ENCODE peak calls at places on chromosomes 4 and X, in six cellular contexts. Q is SJCRH30; W is AG04450; I is left ventricle myocardium inferior; J is IMR-90; E is naive thymus-derived CD4-positive, alpha-beta T cell. D is an unnamed sample.

GRCh38 chr4:189092596-189092995 is 848.1 kb upstream of the FRG1 start:
- DNase-seq in E (no peak), I (no peak), J (peak; percentile 42), Q (no peak), W (no peak), D (no peak)

GRCh38 chr4:55440786-55441185 is 45.0 kb downstream of the TMEM165 start:
- DNase-seq in E (no peak), Q (no peak), I (no peak), J (no peak), W (no peak), D (no peak)

GRCh38 chrX:106670631-106671030 is 55.9 kb upstream of the RNF128 start:
- DNase-seq in J (peak; percentile 52), W (no peak), E (no peak), I (no peak), Q (no peak), D (no peak)

GRCh38 chr4:1113311-1114009 is at the start of gene RNF212:
- DNase-seq in J (no peak), I (no peak), E (peak; percentile 57), Q (no peak), W (no peak), D (no peak)

GRCh38 chr4:8278009-8278395 is 8.4 kb downstream of the HTRA3 start:
- DNase-seq in J (peak; percentile 33), W (no peak), Q (no peak), E (no peak), I (peak; percentile 18), D (no peak)

GRCh38 chr4:80202784-80203553 is 5.7 kb downstream of the PRDM8 start:
- DNase-seq in W (no peak), J (peak; percentile 35), I (no peak), E (peak; percentile 56), Q (peak; percentile 54), D (no peak)

GRCh38 chrX:40821780-40822179 is 86.4 kb upstream of the MED14 start:
- DNase-seq in Q (no peak), E (no peak), J (no peak), W (no peak), I (no peak), D (no peak)

GRCh38 chrX:53441531-53442321 is 7.6 kb upstream of the HSD17B10 start:
- DNase-seq in Q (no peak), E (peak; percentile 58), J (peak; percentile 49), I (peak; percentile 83), W (no peak), D (no peak)

GRCh38 chr4:62260256-62260655 is 1060.1 kb downstream of the ADGRL3 start:
- DNase-seq in E (no peak), W (no peak), I (no peak), J (no peak), Q (no peak), D (no peak)

GRCh38 chr4:121514443-121514842 is 133.6 kb upstream of the QRFPR start:
- DNase-seq in W (no peak), E (no peak), J (no peak), I (no peak), Q (peak; percentile 9), D (no peak)

GRCh38 chrX:152632445-152633097 is 5.1 kb upstream of the GABRQ start:
- DNase-seq in E (peak; percentile 13), Q (peak; percentile 58), J (peak; percentile 24), I (peak; percentile 18), W (peak; percentile 6), D (peak; percentile 72)

GRCh38 chrX:31314921-31315320 is 243.1 kb upstream of the FTHL17 start:
- DNase-seq in E (no peak), Q (no peak), I (no peak), W (no peak), J (peak; percentile 52), D (no peak)

GRCh38 chrX:103488332-103488731 is 31.0 kb downstream of the RAB40A start:
- DNase-seq in W (no peak), E (no peak), I (no peak), J (no peak), Q (peak; percentile 49), D (no peak)

GRCh38 chrX:23668335-23668734 is 1.0 kb downstream of the PRDX4 start:
- DNase-seq in Q (no peak), E (no peak), I (no peak), W (no peak), J (no peak), D (no peak)

GRCh38 chr4:100268807-100269206 is 78.5 kb upstream of the DDIT4L start:
- DNase-seq in I (no peak), W (no peak), E (no peak), Q (no peak), J (no peak), D (peak; percentile 40)

GRCh38 chr4:123869517-123870282 is 473.1 kb downstream of the SPRY1 start:
- DNase-seq in I (no peak), J (no peak), Q (peak; percentile 48), W (no peak), E (no peak), D (no peak)

GRCh38 chr4:90025248-90025647 is 101.9 kb upstream of the CCSER1 start:
- DNase-seq in W (no peak), I (no peak), Q (peak; percentile 48), J (peak; percentile 0), E (no peak), D (no peak)

DNA sequence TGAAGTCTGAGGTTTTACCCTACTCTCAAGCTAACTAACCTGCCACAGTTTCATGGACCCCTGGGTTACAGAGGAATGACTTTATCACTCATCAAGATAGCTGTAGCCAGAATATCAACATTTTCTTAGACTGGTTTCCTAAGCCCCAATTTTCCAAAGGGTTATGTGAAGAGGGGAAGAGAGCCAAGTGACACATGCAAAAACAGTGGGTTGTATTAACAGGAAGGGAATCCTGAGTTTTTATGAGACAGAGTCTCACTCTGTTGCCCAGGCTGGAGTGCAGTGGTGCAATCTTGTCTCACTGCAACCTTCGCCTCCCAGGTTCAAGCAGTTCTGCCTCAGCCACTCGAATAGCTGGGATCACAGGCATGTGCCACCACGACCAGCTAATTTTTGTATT is 5.4 kb downstream of the AFF1 start:
- DNase-seq in E (no peak), W (no peak), I (no peak), J (peak; percentile 60), Q (no peak), D (no peak)
- H3K27ac ChIP-seq in E (no peak overlapping the region), W (no peak overlapping the region), I (peak overlapping the region; percentile 33), J (no peak overlapping the region), Q (no peak overlapping the region), D (no peak overlapping the region)

GRCh38 chr4:159010100-159010499 is 92.8 kb upstream of the RAPGEF2 start:
- DNase-seq in Q (no peak), I (no peak), J (no peak), E (no peak), W (no peak), D (no peak)
- H3K4me3 ChIP-seq in Q (no peak overlapping the region), I (no peak overlapping the region), J (no peak overlapping the region), E (no peak overlapping the region), W (no peak overlapping the region), D (no peak overlapping the region)

GRCh38 chr4:183875251-183875825 is 29.8 kb upstream of the STOX2 start:
- DNase-seq in W (no peak), J (no peak), Q (no peak), E (no peak), I (no peak), D (no peak)
- H3K27ac ChIP-seq in W (no peak overlapping the region), J (no peak overlapping the region), Q (no peak overlapping the region), E (no peak overlapping the region), I (peak overlapping the region; percentile 93), D (no peak overlapping the region)

DNA sequence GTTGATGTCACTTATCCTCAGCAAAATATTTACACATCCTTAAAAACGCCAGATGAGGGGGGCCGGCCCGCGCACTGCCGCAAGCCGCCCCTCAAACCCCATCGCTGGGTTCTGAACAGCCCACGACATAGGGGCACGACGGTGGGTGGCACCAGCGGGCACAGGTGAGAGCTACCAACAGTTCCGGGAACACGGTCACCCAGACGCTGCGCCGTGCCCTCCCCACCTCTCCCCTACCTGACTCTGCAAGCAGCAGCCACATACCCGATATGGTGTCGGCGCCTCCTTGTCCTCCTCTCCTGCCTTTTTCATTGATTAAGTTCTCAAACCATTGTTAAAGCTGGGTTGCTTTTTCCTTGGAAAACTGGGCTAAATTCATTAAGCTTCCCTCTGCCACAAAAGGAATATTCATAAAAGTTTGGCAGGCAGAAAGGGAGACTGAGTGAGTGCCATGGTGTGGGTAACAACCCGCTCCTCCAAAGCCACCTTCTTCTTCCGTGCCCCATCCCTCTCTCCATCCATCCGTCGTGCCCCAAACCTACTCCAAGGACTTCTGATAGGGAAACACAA is 1.4 kb downstream of the RAI2 start:
- DNase-seq in Q (no peak), W (no peak), I (no peak), E (peak; percentile 28), J (no peak), D (no peak)
- H3K4me3 ChIP-seq in Q (no peak overlapping the region), W (no peak overlapping the region), I (peak overlapping the region; percentile 77), E (peak overlapping the region; percentile 37), J (no peak overlapping the region), D (no peak overlapping the region)

D was measured in WERI-Rb-1.